ENCODE peak calls at places on chromosomes 11 and 22, in six cellular contexts. One of them, this sample, is unnamed.

GRCh38 chr11:73177380-73178091 is 35.4 kb upstream of the FCHSD2 start:
- DNase-seq in activated CD4-positive, alpha-beta T cell treated with anti-CD3 and anti-CD28 coated beads, Interleukin-2, amount 10 ng/mL, durations not matched to agents 7 days and 5 days: no peak
- DNase-seq in endothelial cell: no peak
- DNase-seq in T-helper 1 cell: no peak
- DNase-seq in nephron progenitor cell: no peak
- DNase-seq in adrenal gland: peak
- DNase-seq in this sample: no peak

GRCh38 chr11:20026629-20027545 is 133.4 kb downstream of the DBX1 start:
- DNase-seq in activated CD4-positive, alpha-beta T cell treated with anti-CD3 and anti-CD28 coated beads, Interleukin-2, amount 10 ng/mL, durations not matched to agents 7 days and 5 days: no peak
- DNase-seq in endothelial cell: peak
- DNase-seq in T-helper 1 cell: no peak
- DNase-seq in nephron progenitor cell: peak
- DNase-seq in adrenal gland: no peak
- DNase-seq in this sample: no peak

GRCh38 chr11:86978247-86978646 is 23.1 kb upstream of the FZD4 start:
- DNase-seq in activated CD4-positive, alpha-beta T cell treated with anti-CD3 and anti-CD28 coated beads, Interleukin-2, amount 10 ng/mL, durations not matched to agents 7 days and 5 days: no peak
- DNase-seq in endothelial cell: no peak
- DNase-seq in T-helper 1 cell: no peak
- DNase-seq in nephron progenitor cell: no peak
- DNase-seq in adrenal gland: peak
- DNase-seq in this sample: no peak

GRCh38 chr11:92932023-92932422 is 37.4 kb upstream of the MTNR1B start:
- DNase-seq in activated CD4-positive, alpha-beta T cell treated with anti-CD3 and anti-CD28 coated beads, Interleukin-2, amount 10 ng/mL, durations not matched to agents 7 days and 5 days: no peak
- DNase-seq in endothelial cell: no peak
- DNase-seq in T-helper 1 cell: no peak
- DNase-seq in nephron progenitor cell: no peak
- DNase-seq in adrenal gland: no peak
- DNase-seq in this sample: no peak

GRCh38 chr11:123696183-123696582 is 41.8 kb upstream of the SCN3B start:
- DNase-seq in activated CD4-positive, alpha-beta T cell treated with anti-CD3 and anti-CD28 coated beads, Interleukin-2, amount 10 ng/mL, durations not matched to agents 7 days and 5 days: no peak
- DNase-seq in endothelial cell: no peak
- DNase-seq in T-helper 1 cell: no peak
- DNase-seq in nephron progenitor cell: no peak
- DNase-seq in adrenal gland: no peak
- DNase-seq in this sample: no peak

GRCh38 chr11:68509105-68509504 is 48.6 kb downstream of the PPP6R3 start:
- DNase-seq in activated CD4-positive, alpha-beta T cell treated with anti-CD3 and anti-CD28 coated beads, Interleukin-2, amount 10 ng/mL, durations not matched to agents 7 days and 5 days: no peak
- DNase-seq in endothelial cell: no peak
- DNase-seq in T-helper 1 cell: no peak
- DNase-seq in nephron progenitor cell: no peak
- DNase-seq in adrenal gland: no peak
- DNase-seq in this sample: no peak

GRCh38 chr22:21917206-21917958 is 35.3 kb downstream of the PPM1F start:
- DNase-seq in activated CD4-positive, alpha-beta T cell treated with anti-CD3 and anti-CD28 coated beads, Interleukin-2, amount 10 ng/mL, durations not matched to agents 7 days and 5 days: no peak
- DNase-seq in endothelial cell: no peak
- DNase-seq in T-helper 1 cell: no peak
- DNase-seq in nephron progenitor cell: peak
- DNase-seq in adrenal gland: peak
- DNase-seq in this sample: no peak

GRCh38 chr22:41885576-41885975 is 29.3 kb downstream of the SHISA8 start:
- DNase-seq in activated CD4-positive, alpha-beta T cell treated with anti-CD3 and anti-CD28 coated beads, Interleukin-2, amount 10 ng/mL, durations not matched to agents 7 days and 5 days: no peak
- DNase-seq in endothelial cell: no peak
- DNase-seq in T-helper 1 cell: no peak
- DNase-seq in nephron progenitor cell: no peak
- DNase-seq in adrenal gland: no peak
- DNase-seq in this sample: no peak

GRCh38 chr11:19474954-19475811 is 234.4 kb upstream of the E2F8 start:
- DNase-seq in activated CD4-positive, alpha-beta T cell treated with anti-CD3 and anti-CD28 coated beads, Interleukin-2, amount 10 ng/mL, durations not matched to agents 7 days and 5 days: no peak
- DNase-seq in endothelial cell: no peak
- DNase-seq in T-helper 1 cell: no peak
- DNase-seq in nephron progenitor cell: no peak
- DNase-seq in adrenal gland: no peak
- DNase-seq in this sample: no peak

GRCh38 chr11:3153291-3153861 is 11.7 kb downstream of the OSBPL5 start:
- DNase-seq in activated CD4-positive, alpha-beta T cell treated with anti-CD3 and anti-CD28 coated beads, Interleukin-2, amount 10 ng/mL, durations not matched to agents 7 days and 5 days: no peak
- DNase-seq in endothelial cell: no peak
- DNase-seq in T-helper 1 cell: no peak
- DNase-seq in nephron progenitor cell: no peak
- DNase-seq in adrenal gland: peak
- DNase-seq in this sample: no peak

GRCh38 chr11:132158091-132158490 is 787.7 kb downstream of the NTM start:
- DNase-seq in activated CD4-positive, alpha-beta T cell treated with anti-CD3 and anti-CD28 coated beads, Interleukin-2, amount 10 ng/mL, durations not matched to agents 7 days and 5 days: no peak
- DNase-seq in endothelial cell: peak
- DNase-seq in T-helper 1 cell: no peak
- DNase-seq in nephron progenitor cell: no peak
- DNase-seq in adrenal gland: no peak
- DNase-seq in this sample: no peak

GRCh38 chr11:127675602-127676001 is 675.0 kb upstream of the KIRREL3 start:
- DNase-seq in activated CD4-positive, alpha-beta T cell treated with anti-CD3 and anti-CD28 coated beads, Interleukin-2, amount 10 ng/mL, durations not matched to agents 7 days and 5 days: no peak
- DNase-seq in endothelial cell: no peak
- DNase-seq in T-helper 1 cell: no peak
- DNase-seq in nephron progenitor cell: no peak
- DNase-seq in adrenal gland: no peak
- DNase-seq in this sample: no peak

GRCh38 chr22:44196731-44197131 is 16.0 kb downstream of the PARVG start:
- DNase-seq in activated CD4-positive, alpha-beta T cell treated with anti-CD3 and anti-CD28 coated beads, Interleukin-2, amount 10 ng/mL, durations not matched to agents 7 days and 5 days: no peak
- DNase-seq in endothelial cell: no peak
- DNase-seq in T-helper 1 cell: no peak
- DNase-seq in nephron progenitor cell: no peak
- DNase-seq in adrenal gland: no peak
- DNase-seq in this sample: no peak

GRCh38 chr11:12810497-12810896 is 136.3 kb downstream of the TEAD1 start:
- DNase-seq in activated CD4-positive, alpha-beta T cell treated with anti-CD3 and anti-CD28 coated beads, Interleukin-2, amount 10 ng/mL, durations not matched to agents 7 days and 5 days: no peak
- DNase-seq in endothelial cell: no peak
- DNase-seq in T-helper 1 cell: no peak
- DNase-seq in nephron progenitor cell: no peak
- DNase-seq in adrenal gland: no peak
- DNase-seq in this sample: no peak

GRCh38 chr11:83409891-83410290 is 123.7 kb upstream of the CCDC90B start:
- DNase-seq in activated CD4-positive, alpha-beta T cell treated with anti-CD3 and anti-CD28 coated beads, Interleukin-2, amount 10 ng/mL, durations not matched to agents 7 days and 5 days: no peak
- DNase-seq in endothelial cell: no peak
- DNase-seq in T-helper 1 cell: no peak
- DNase-seq in nephron progenitor cell: no peak
- DNase-seq in adrenal gland: no peak
- DNase-seq in this sample: no peak